ENCODE peak calls at places on chromosomes 6 and 20, in seven cellular contexts. J, P, Y, I, T, N and G are unnamed samples.

GRCh38 chr6:46642928-46643751 is 9.5 kb downstream of the CYP39A1 start:
- DNase-seq in J (no peak), P (no peak), Y (peak), I (no peak), T (no peak), N (no peak), G (no peak)

GRCh38 chr20:663315-664090 is 10.5 kb upstream of the SRXN1 start:
- DNase-seq in J (no peak), P (no peak), Y (peak), I (no peak), T (no peak), N (no peak), G (no peak)

GRCh38 chr20:7859371-7859802 is 80.9 kb downstream of the HAO1 start:
- DNase-seq in J (peak), P (no peak), Y (peak), I (peak), T (no peak), N (peak), G (peak)

GRCh38 chr6:130453230-130453629 is 87.4 kb downstream of the TMEM200A start:
- DNase-seq in J (peak), P (no peak), Y (peak), I (no peak), T (no peak), N (no peak), G (no peak)

GRCh38 chr6:39929733-39930461 is 4.4 kb downstream of the MOCS1 start:
- DNase-seq in J (no peak), P (no peak), Y (no peak), I (no peak), T (no peak), N (no peak), G (no peak)

GRCh38 chr20:23753589-23753988 is 2.9 kb upstream of the CST1 start:
- DNase-seq in J (no peak), P (no peak), Y (no peak), I (no peak), T (no peak), N (no peak), G (no peak)

GRCh38 chr6:19297880-19298279 is 539.3 kb upstream of the ID4 start:
- DNase-seq in J (no peak), P (no peak), Y (peak), I (no peak), T (no peak), N (no peak), G (no peak)

GRCh38 chr6:43579171-43579570 is 3.2 kb downstream of the POLH start:
- DNase-seq in J (no peak), P (no peak), Y (peak), I (peak), T (no peak), N (no peak), G (no peak)

GRCh38 chr6:95819939-95820338 is 195.8 kb upstream of the FUT9 start:
- DNase-seq in J (no peak), P (no peak), Y (no peak), I (no peak), T (no peak), N (peak), G (no peak)

GRCh38 chr6:44084231-44085014 is 42.8 kb downstream of the MRPL14 start:
- DNase-seq in J (peak), P (no peak), Y (peak), I (no peak), T (no peak), N (no peak), G (no peak)

GRCh38 chr6:161498359-161498758 is 224.5 kb upstream of the AGPAT4 start:
- DNase-seq in J (peak), P (no peak), Y (peak), I (no peak), T (no peak), N (peak), G (peak)

GRCh38 chr6:115582386-115582785 is 478.3 kb downstream of the FRK start:
- DNase-seq in J (no peak), P (no peak), Y (no peak), I (no peak), T (no peak), N (no peak), G (no peak)

GRCh38 chr6:53263915-53264314 is 84.8 kb downstream of the ELOVL5 start:
- DNase-seq in J (peak), P (no peak), Y (peak), I (no peak), T (peak), N (no peak), G (no peak)

GRCh38 chr6:95413789-95414188 is 163.5 kb upstream of the MANEA start:
- DNase-seq in J (no peak), P (no peak), Y (no peak), I (no peak), T (no peak), N (no peak), G (no peak)

GRCh38 chr20:46720776-46721425 is 11.5 kb downstream of the SLC2A10 start:
- DNase-seq in J (peak), P (no peak), Y (no peak), I (no peak), T (no peak), N (no peak), G (no peak)

GRCh38 chr20:46723039-46723438 is 13.6 kb downstream of the SLC2A10 start:
- DNase-seq in J (no peak), P (no peak), Y (no peak), I (no peak), T (no peak), N (no peak), G (no peak)

GRCh38 chr20:46724343-46724959 is 15.0 kb downstream of the SLC2A10 start:
- DNase-seq in J (no peak), P (no peak), Y (no peak), I (no peak), T (no peak), N (no peak), G (no peak)

GRCh38 chr20:46721476-46721875 is 12.0 kb downstream of the SLC2A10 start:
- DNase-seq in J (peak), P (no peak), Y (no peak), I (no peak), T (no peak), N (no peak), G (no peak)

DNA sequence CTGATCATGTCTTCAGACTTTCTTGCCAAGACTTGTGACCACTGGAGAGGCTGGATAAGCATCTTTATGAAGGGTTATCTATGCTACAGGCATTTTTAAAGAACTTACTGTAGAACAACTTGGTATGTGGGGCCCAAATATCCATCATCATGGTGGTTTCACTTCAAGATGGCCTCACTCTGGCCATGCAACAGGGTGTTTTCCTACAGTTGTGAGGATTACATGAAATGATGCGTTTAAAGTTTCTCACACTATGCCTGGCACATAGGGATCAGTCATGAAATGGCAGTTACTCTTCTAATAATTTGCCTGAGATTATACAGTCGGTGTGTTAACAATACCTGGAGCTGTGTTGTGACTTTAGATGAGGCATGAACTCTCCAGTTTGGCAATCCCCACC is 13.0 kb downstream of the SLC2A10 start:
- DNase-seq in J (no peak), P (no peak), Y (no peak), I (no peak), T (no peak), N (no peak), G (no peak)
- H3K4me3 ChIP-seq in J (no peak), P (no peak), Y (no peak), I (no peak), T (no peak), N (no peak), G (no peak)

GRCh38 chr6:11121851-11122250 is 10.3 kb upstream of the ERVFRD-1 start:
- DNase-seq in J (peak), P (no peak), Y (no peak), I (no peak), T (no peak), N (no peak), G (no peak)

GRCh38 chr6:11126876-11127275 is 15.4 kb upstream of the ERVFRD-1 start:
- DNase-seq in J (peak), P (no peak), Y (peak), I (no peak), T (no peak), N (no peak), G (no peak)

GRCh38 chr6:11120273-11121005 is 8.9 kb upstream of the ERVFRD-1 start:
- DNase-seq in J (peak), P (no peak), Y (peak), I (no peak), T (no peak), N (no peak), G (no peak)

GRCh38 chr6:11122380-11122779 is 10.9 kb upstream of the ERVFRD-1 start:
- DNase-seq in J (no peak), P (no peak), Y (no peak), I (no peak), T (no peak), N (no peak), G (no peak)

GRCh38 chr6:11123978-11124377 is 12.5 kb upstream of the ERVFRD-1 start:
- DNase-seq in J (no peak), P (no peak), Y (no peak), I (no peak), T (no peak), N (no peak), G (no peak)
- TF ChIP-seq CTCF in J (peak), P (no peak), Y (peak), I (no peak), T (peak), N (peak), G (peak)

GRCh38 chr6:2875840-2876207 is 27.3 kb downstream of the SERPINB9 start:
- DNase-seq in J (peak), P (no peak), Y (no peak), I (no peak), T (no peak), N (no peak), G (no peak)
- H3K4me3 ChIP-seq in J (peak), P (peak), Y (peak), I (peak), T (peak), N (no peak), G (peak)

DNA sequence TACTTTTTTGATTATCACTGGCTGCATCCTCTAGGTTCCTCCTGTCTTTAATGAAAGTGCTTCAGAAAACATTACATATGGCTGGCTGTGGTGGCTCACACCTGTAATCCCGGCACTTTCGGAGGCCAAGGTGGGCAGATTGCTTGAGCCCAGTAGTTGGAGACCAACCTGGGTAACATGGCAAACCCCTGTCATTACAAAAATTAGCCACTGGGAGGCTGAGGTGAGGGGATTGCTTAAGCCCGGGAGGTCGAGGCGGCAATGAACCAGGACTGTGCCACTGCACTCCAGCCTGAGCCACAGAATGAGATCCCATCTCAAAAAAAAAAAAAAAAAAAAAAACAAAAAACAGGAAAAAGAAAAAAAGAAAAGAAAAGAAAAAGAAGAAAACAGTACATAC is 35.3 kb downstream of the BEND3 start:
- DNase-seq in J (no peak), P (peak), Y (no peak), I (no peak), T (no peak), N (peak), G (no peak)
- TF ChIP-seq CTCF in J (peak), P (no peak), Y (peak), I (peak), T (peak), N (peak), G (peak)

GRCh38 chr6:36370638-36371037 is 16.8 kb downstream of the ETV7 start:
- DNase-seq in J (no peak), P (no peak), Y (no peak), I (no peak), T (no peak), N (no peak), G (no peak)

GRCh38 chr6:36371231-36371630 is 16.2 kb downstream of the ETV7 start:
- DNase-seq in J (no peak), P (peak), Y (no peak), I (no peak), T (no peak), N (no peak), G (no peak)

GRCh38 chr6:36367743-36368142 is 19.7 kb downstream of the ETV7 start:
- DNase-seq in J (no peak), P (no peak), Y (no peak), I (no peak), T (no peak), N (no peak), G (no peak)

GRCh38 chr6:36368921-36369880 is 18.3 kb downstream of the ETV7 start:
- DNase-seq in J (peak), P (peak), Y (peak), I (peak), T (peak), N (no peak), G (peak)

DNA sequence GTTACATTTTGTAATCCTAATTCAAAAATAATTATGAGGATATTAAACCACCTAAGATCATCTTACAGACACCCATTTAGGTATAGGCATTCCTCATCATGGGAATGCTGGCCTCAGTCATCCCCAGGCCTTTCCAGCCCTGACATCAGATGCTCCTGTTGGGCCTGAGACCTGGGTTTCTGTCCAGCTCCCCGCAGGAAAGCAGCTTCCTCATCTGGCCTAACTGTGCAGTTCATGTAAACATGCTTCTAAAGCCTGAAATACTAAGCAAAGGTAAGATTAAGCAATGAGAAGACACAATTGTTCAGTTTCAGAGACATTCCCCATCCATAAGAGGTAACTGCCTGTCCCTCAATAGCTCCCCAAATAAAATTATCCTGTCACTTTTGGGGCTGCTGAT is 19.0 kb downstream of the ETV7 start:
- DNase-seq in J (no peak), P (no peak), Y (no peak), I (no peak), T (no peak), N (no peak), G (no peak)
- H3K4me3 ChIP-seq in J (no peak), P (no peak), Y (no peak), I (no peak), T (no peak), N (no peak), G (no peak)

GRCh38 chr20:19027971-19028370 is 184.5 kb upstream of the SLC24A3 start:
- DNase-seq in J (no peak), P (no peak), Y (no peak), I (no peak), T (no peak), N (no peak), G (no peak)

GRCh38 chr20:19026901-19027644 is 185.4 kb upstream of the SLC24A3 start:
- DNase-seq in J (no peak), P (no peak), Y (no peak), I (no peak), T (no peak), N (no peak), G (no peak)

GRCh38 chr20:19026121-19026878 is 186.1 kb upstream of the SLC24A3 start:
- DNase-seq in J (no peak), P (no peak), Y (no peak), I (no peak), T (no peak), N (no peak), G (no peak)

GRCh38 chr20:19024296-19025035 is 188.0 kb upstream of the SLC24A3 start:
- DNase-seq in J (no peak), P (no peak), Y (no peak), I (no peak), T (no peak), N (no peak), G (no peak)

DNA sequence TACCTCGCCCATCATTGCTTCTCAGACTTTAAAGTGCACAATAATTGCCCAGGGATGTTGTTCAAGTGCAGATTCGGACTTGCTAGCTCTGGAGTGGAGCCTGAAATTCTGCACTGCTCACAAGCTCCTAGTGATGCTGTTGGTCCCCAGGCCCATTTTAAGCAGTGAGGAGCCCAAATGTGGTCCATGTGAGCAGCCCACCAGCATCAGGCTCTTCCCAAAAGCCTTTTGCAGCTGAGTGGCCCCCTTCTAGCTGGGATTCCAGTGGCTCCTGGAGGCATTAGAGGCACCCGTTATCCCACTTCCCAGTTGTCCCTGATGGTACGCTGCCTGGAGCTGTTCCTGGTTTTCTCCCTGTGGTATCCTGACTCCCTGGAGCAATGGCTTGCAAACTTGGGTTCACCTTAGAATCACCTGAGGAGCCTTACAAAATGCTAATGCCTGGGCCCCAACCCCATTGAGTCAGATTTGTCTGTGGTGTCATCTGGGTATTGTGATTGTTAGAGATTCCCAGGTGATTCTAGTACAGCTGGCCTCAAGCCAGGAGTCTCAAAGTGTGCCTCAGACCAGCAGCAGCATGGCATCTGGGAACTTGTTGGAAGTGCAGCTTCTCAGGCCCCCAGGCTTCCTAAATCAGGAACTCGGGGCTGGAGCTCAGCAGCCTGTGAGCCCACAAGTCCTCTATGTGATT is 186.9 kb upstream of the SLC24A3 start:
- DNase-seq in J (no peak), P (no peak), Y (no peak), I (no peak), T (no peak), N (no peak), G (no peak)
- TF ChIP-seq CTCF in J (no peak), P (no peak), Y (no peak), I (no peak), T (no peak), N (no peak), G (no peak)